ENCODE peak calls at places on chromosomes 12 and 14, in five cellular contexts. S is HEK293T, O is HepG2, E is GM12878, F is H1. P is an unnamed sample.

GRCh38 chr12:52285172-52285745 is 6.1 kb downstream of the KRT81 start:
- DNase-seq in S (no peak), F (no peak), O (no peak), E (no peak), P (no peak)

GRCh38 chr12:122963928-122964240 is 2.4 kb downstream of the ABCB9 start:
- DNase-seq in O (no peak), F (no peak), E (no peak), S (no peak), P (no peak)

GRCh38 chr12:47015381-47015780 is 64.0 kb upstream of the PCED1B start:
- DNase-seq in S (no peak), O (no peak), F (no peak), E (no peak), P (no peak)

GRCh38 chr14:65330416-65330815 is 82.1 kb upstream of the FUT8 start:
- DNase-seq in E (no peak), F (no peak), O (no peak), S (no peak), P (no peak)

GRCh38 chr12:127388985-127389384 is 878.0 kb upstream of the TMEM132C start:
- DNase-seq in S (no peak), E (no peak), O (no peak), F (no peak), P (no peak)

GRCh38 chr12:53616950-53617349 is 9.2 kb downstream of the ATF7 start:
- DNase-seq in S (no peak), O (no peak), F (no peak), E (no peak), P (no peak)

GRCh38 chr12:48995061-48995879 is 3.9 kb downstream of the DDN start:
- DNase-seq in F (no peak), O (peak; percentile 67), S (peak; percentile 93), E (no peak), P (peak; percentile 76)

GRCh38 chr12:108296933-108297332 is 42.2 kb downstream of the CMKLR1 start:
- DNase-seq in F (no peak), E (no peak), S (no peak), O (no peak), P (no peak)

GRCh38 chr12:88604646-88605045 is 24.4 kb upstream of the KITLG start:
- DNase-seq in O (no peak), F (no peak), E (no peak), S (no peak), P (no peak)

GRCh38 chr14:31441273-31442110 is 15.8 kb downstream of the DTD2 start:
- DNase-seq in O (no peak), S (no peak), F (no peak), E (no peak), P (no peak)

GRCh38 chr12:25906651-25907340 is 51.7 kb upstream of the RASSF8 start:
- DNase-seq in E (no peak), S (no peak), F (no peak), O (no peak), P (no peak)

GRCh38 chr12:11981174-11981733 is 89.5 kb upstream of the BCL2L14 start:
- DNase-seq in F (no peak), E (peak; percentile 98), S (no peak), O (no peak), P (no peak)

GRCh38 chr14:22084393-22085281 is 411.0 kb upstream of the OR4E1 start:
- DNase-seq in O (peak; percentile 76), F (no peak), S (peak; percentile 37), E (peak; percentile 8), P (peak; percentile 20)

GRCh38 chr14:101774006-101774755 is 12.7 kb downstream of the PPP2R5C start:
- DNase-seq in E (no peak), O (no peak), F (no peak), S (no peak), P (no peak)

GRCh38 chr12:127145929-127146789 is 1120.8 kb upstream of the TMEM132C start:
- DNase-seq in S (no peak), E (no peak), O (no peak), F (no peak), P (no peak)

GRCh38 chr14:36512585-36513003 is 7.4 kb downstream of the NKX2-1 start:
- DNase-seq in F (no peak), E (no peak), O (no peak), S (no peak), P (no peak)

GRCh38 chr12:116434155-116435065 is 124.8 kb upstream of the MAP1LC3B2 start:
- DNase-seq in F (peak; percentile 38), S (no peak), E (no peak), O (no peak), P (no peak)

GRCh38 chr12:47394070-47394469 is 311.8 kb downstream of the RPAP3 start:
- DNase-seq in S (no peak), O (no peak), E (no peak), F (no peak), P (no peak)

GRCh38 chr14:40119321-40119720 is 687.1 kb upstream of the FBXO33 start:
- DNase-seq in E (no peak), O (no peak), F (no peak), S (no peak), P (no peak)

GRCh38 chr12:100211698-100212097 is 11.1 kb downstream of the ACTR6 start:
- DNase-seq in E (no peak), S (no peak), F (no peak), O (no peak), P (no peak)

GRCh38 chr14:20623798-20624197 is 17.7 kb downstream of the OR6S1 start:
- DNase-seq in S (no peak), F (no peak), E (no peak), O (no peak), P (no peak)

GRCh38 chr14:97277711-97278110 is 480.5 kb downstream of the VRK1 start:
- DNase-seq in E (no peak), O (no peak), S (no peak), F (no peak), P (peak; percentile 30)

GRCh38 chr12:47207005-47207717 is 127.4 kb upstream of the AMIGO2 start:
- DNase-seq in E (peak; percentile 66), S (no peak), O (no peak), F (no peak), P (no peak)

GRCh38 chr12:55940065-55940732 is 9.2 kb downstream of the DGKA start:
- DNase-seq in S (peak; percentile 89), F (peak; percentile 83), O (peak; percentile 69), E (peak; percentile 60), P (peak; percentile 71)

GRCh38 chr12:9115731-9116689 is at the start of gene A2M:
- DNase-seq in O (peak; percentile 95), S (no peak), E (no peak), F (no peak), P (no peak)

GRCh38 chr12:105418232-105418631 is 87.7 kb downstream of the C12orf75 start:
- DNase-seq in O (no peak), S (no peak), F (no peak), E (no peak), P (no peak)

GRCh38 chr14:33646692-33647260 is 304.1 kb downstream of the EGLN3 start:
- DNase-seq in E (no peak), F (no peak), O (no peak), S (no peak), P (no peak)

DNA sequence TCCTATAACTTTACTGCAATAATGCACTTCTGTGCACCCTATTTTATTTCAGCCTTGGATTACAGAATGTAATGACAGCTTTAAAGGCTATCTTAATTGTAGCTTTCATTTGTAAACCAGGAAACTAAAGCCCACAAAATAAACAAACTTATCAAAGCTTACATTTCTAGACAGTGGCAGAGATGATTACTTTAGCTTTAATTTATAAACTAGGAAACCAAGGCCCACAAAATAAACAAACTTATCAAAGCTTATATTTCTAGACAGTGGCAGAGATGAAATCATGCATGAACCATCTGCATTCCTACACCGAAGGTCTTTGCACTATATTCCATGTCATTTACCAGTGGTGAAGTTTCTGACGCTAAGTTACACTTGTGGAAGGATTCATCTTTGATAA is 74.4 kb downstream of the PRKD1 start:
- DNase-seq in S (no peak), F (no peak), O (no peak), E (no peak), P (no peak)
- TF ChIP-seq SUZ12 in S (no peak), F (no peak), O (no peak), E (no peak), P (no peak)

GRCh38 chr12:554001-554285 is 94.2 kb downstream of the B4GALNT3 start:
- DNase-seq in F (no peak), S (no peak), E (no peak), O (no peak), P (no peak)

GRCh38 chr12:556498-556897 is 96.8 kb downstream of the B4GALNT3 start:
- DNase-seq in O (no peak), E (no peak), S (no peak), F (no peak), P (no peak)

GRCh38 chr12:552466-552865 is 92.7 kb downstream of the B4GALNT3 start:
- DNase-seq in E (no peak), O (no peak), F (no peak), S (no peak), P (no peak)

GRCh38 chr12:550473-551260 is 90.9 kb downstream of the B4GALNT3 start:
- DNase-seq in O (no peak), F (no peak), S (no peak), E (no peak), P (no peak)

DNA sequence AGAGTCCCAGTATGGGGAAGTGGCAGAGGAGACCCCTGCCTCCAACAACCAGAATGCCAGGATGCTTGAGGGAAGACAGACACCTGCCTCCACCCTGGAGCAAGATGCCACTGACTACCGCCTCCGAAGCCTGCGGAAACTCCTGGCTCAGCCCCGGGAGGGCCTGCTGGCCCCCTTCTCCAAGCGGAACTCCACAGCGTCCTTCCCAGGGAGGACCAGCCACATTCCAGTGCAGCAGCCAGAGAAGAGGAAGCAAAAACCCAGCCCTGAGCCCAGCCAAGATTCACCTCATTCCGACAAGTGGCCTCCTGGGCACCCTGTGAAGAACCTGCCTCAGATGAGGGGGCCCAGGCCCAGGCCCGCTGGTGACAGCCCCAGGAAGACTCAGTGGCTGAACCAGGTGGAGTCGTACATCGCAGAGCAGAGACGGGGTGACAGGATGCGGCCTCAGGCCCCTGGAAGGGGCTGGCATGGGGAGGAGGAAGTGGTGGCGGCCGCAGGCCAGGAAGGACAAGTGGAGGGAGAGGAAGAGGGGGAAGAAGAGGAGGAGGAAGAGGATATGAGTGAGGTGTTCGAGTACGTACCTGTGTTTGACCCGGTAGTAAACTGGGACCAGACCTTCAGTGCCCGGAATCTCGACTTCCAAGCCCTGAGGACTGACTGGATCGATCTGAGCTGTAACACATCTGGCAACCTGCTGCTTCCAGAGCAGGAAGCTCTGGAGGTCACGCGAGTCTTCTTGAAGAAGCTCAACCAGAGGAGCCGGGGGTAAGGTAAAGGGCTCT is 93.7 kb downstream of the B4GALNT3 start:
- DNase-seq in S (no peak), E (no peak), O (no peak), F (no peak), P (no peak)
- TF ChIP-seq SUZ12 in S (no peak), E (no peak), O (no peak), F (no peak), P (no peak)

GRCh38 chr12:124976999-124977398 is 11.9 kb downstream of the DHX37 start:
- DNase-seq in F (no peak), S (no peak), E (no peak), O (no peak), P (no peak)
- TF ChIP-seq SUZ12 in F (no peak), S (no peak), E (no peak), O (no peak), P (no peak)

GRCh38 chr12:32533971-32534590 is 134.7 kb downstream of the FGD4 start:
- DNase-seq in E (no peak), S (peak; percentile 58), O (peak; percentile 94), F (no peak), P (peak; percentile 59)

GRCh38 chr12:32532951-32533350 is 133.6 kb downstream of the FGD4 start:
- DNase-seq in F (no peak), S (no peak), E (no peak), O (no peak), P (no peak)

GRCh38 chr12:32536000-32536345 is 136.6 kb downstream of the FGD4 start:
- DNase-seq in S (no peak), E (no peak), O (no peak), F (no peak), P (no peak)

GRCh38 chr12:32534698-32535097 is 135.3 kb downstream of the FGD4 start:
- DNase-seq in O (peak; percentile 13), S (no peak), E (no peak), F (no peak), P (no peak)

GRCh38 chr12:32535260-32535999 is 136.1 kb downstream of the FGD4 start:
- DNase-seq in O (peak; percentile 33), E (no peak), F (no peak), S (peak; percentile 51), P (no peak)
- TF ChIP-seq SUZ12 in O (no peak), E (no peak), F (no peak), S (no peak), P (no peak)

P was measured in NT2/D1.